ENCODE peak calls at places on chromosomes 16 and 17, in ten cellular contexts. I is esophagus muscularis mucosa, P is tibial nerve, A is transverse colon, M is suprapubic skin, Y is right lobe of liver, C is gastrocnemius medialis, N is A549, H is heart left ventricle, J is Peyer's patch. X is an unnamed sample.

GRCh38 chr17:59505610-59506276 is 59.7 kb upstream of the DHX40 start:
- DNase-seq in Y (no peak), J (no peak), I (no peak), A (no peak), H (no peak), C (no peak), N (no peak), P (no peak), M (no peak), X (no peak)

GRCh38 chr17:38549285-38549684 is 56.5 kb downstream of the SRCIN1 start:
- DNase-seq in I (no peak), A (no peak), H (no peak), M (no peak), J (no peak), P (no peak), Y (no peak), N (no peak), C (no peak), X (no peak)

GRCh38 chr17:80034977-80035686 is 540 bp downstream of the TBC1D16 start:
- DNase-seq in J (peak; percentile 64), A (peak; percentile 54), M (no peak), H (peak; percentile 19), C (no peak), N (no peak), P (no peak), I (no peak), Y (no peak), X (no peak)

GRCh38 chr16:49427771-49428170 is 54.2 kb downstream of the C16orf78 start:
- DNase-seq in N (no peak), I (no peak), J (no peak), Y (no peak), C (no peak), H (no peak), A (no peak), M (peak; percentile 21), P (no peak), X (no peak)

GRCh38 chr17:50459756-50460155 is 8.9 kb downstream of the CHAD start:
- DNase-seq in C (no peak), I (no peak), M (no peak), A (no peak), J (no peak), N (no peak), Y (no peak), P (no peak), H (no peak), X (no peak)

GRCh38 chr17:39863918-39864746 is at the start of gene IKZF3:
- DNase-seq in J (peak; percentile 81), C (peak; percentile 16), A (peak; percentile 81), H (peak; percentile 45), I (no peak), Y (peak; percentile 86), N (peak; percentile 64), P (no peak), M (no peak), X (peak; percentile 17)

GRCh38 chr16:30092373-30093010 is 768 bp upstream of the TBX6 start:
- DNase-seq in J (peak; percentile 78), A (peak; percentile 80), Y (peak; percentile 71), H (peak; percentile 84), C (peak; percentile 73), I (peak; percentile 97), P (peak; percentile 70), N (peak; percentile 96), M (peak; percentile 90), X (peak; percentile 75)

GRCh38 chr16:77214411-77215138 is 15.4 kb downstream of the SYCE1L start:
- DNase-seq in Y (no peak), I (no peak), H (no peak), P (no peak), N (no peak), C (no peak), A (no peak), M (no peak), J (no peak), X (no peak)

GRCh38 chr16:83046664-83047063 is 419.9 kb downstream of the CDH13 start:
- DNase-seq in Y (no peak), P (no peak), M (no peak), C (no peak), I (no peak), N (no peak), J (no peak), H (no peak), A (no peak), X (no peak)

GRCh38 chr16:79664407-79664806 is 63.9 kb upstream of the MAF start:
- DNase-seq in Y (no peak), A (no peak), C (no peak), I (no peak), P (no peak), J (no peak), M (no peak), H (no peak), N (no peak), X (no peak)

GRCh38 chr17:32567086-32567485 is 80.3 kb downstream of the CDK5R1 start:
- DNase-seq in A (no peak), N (no peak), M (no peak), C (no peak), Y (no peak), H (no peak), P (no peak), J (no peak), I (no peak), X (no peak)

GRCh38 chr16:801584-802363 is 1.2 kb upstream of the GNG13 start:
- DNase-seq in I (no peak), C (no peak), A (no peak), Y (no peak), H (no peak), M (no peak), P (no peak), J (no peak), N (no peak), X (no peak)
- TF ChIP-seq POLR2A in I (no peak), C (no peak), A (no peak), Y (no peak), H (no peak), M (no peak), P (no peak), J (no peak), N (no peak), X (peak; percentile 23)

GRCh38 chr17:16217002-16217635 is at the start of gene PIGL:
- DNase-seq in C (peak; percentile 86), H (peak; percentile 89), J (peak; percentile 86), M (peak; percentile 93), P (peak; percentile 83), A (peak; percentile 91), N (peak; percentile 89), I (peak; percentile 97), Y (peak; percentile 91), X (peak; percentile 95)
- TF ChIP-seq POLR2A in C (peak; percentile 28), H (peak; percentile 45), J (peak; percentile 25), M (peak; percentile 43), P (peak; percentile 33), A (peak; percentile 54), N (peak; percentile 96), I (no peak), Y (peak; percentile 67), X (peak; percentile 95)

GRCh38 chr17:81513669-81514484 is 1.3 kb upstream of the ACTG1 start:
- DNase-seq in P (peak; percentile 54), I (no peak), C (peak; percentile 67), J (peak; percentile 84), N (peak; percentile 62), M (peak; percentile 86), Y (peak; percentile 66), A (peak; percentile 66), H (peak; percentile 74), X (peak; percentile 36)

GRCh38 chr17:81512560-81512983 is at the start of gene ACTG1:
- DNase-seq in J (peak; percentile 95), C (peak; percentile 94), H (peak; percentile 95), Y (peak; percentile 95), P (peak; percentile 86), N (peak; percentile 92), I (peak; percentile 98), A (peak; percentile 94), M (peak; percentile 92), X (peak; percentile 90)

GRCh38 chr17:81514485-81514734 is 1.8 kb upstream of the ACTG1 start:
- DNase-seq in J (no peak), N (no peak), H (no peak), Y (no peak), C (no peak), M (no peak), A (no peak), I (no peak), P (no peak), X (no peak)

GRCh38 chr17:81511800-81512559 is 619 bp downstream of the ACTG1 start:
- DNase-seq in J (peak; percentile 63), C (no peak), I (no peak), P (no peak), Y (peak; percentile 55), A (no peak), M (no peak), H (no peak), N (no peak), X (peak; percentile 80)

GRCh38 chr17:81512984-81513668 is 527 bp upstream of the ACTG1 start:
- DNase-seq in P (peak; percentile 66), A (peak; percentile 80), C (peak; percentile 64), J (peak; percentile 78), N (peak; percentile 76), H (peak; percentile 61), Y (peak; percentile 68), M (no peak), I (peak; percentile 95), X (peak; percentile 63)
- TF ChIP-seq POLR2A in P (peak; percentile 95), A (no peak), C (peak; percentile 91), J (no peak), N (no peak), H (peak; percentile 90), Y (peak; percentile 73), M (peak; percentile 27), I (peak; percentile 67), X (no peak)

GRCh38 chr17:63833741-63834373 is 6.4 kb upstream of the FTSJ3 start:
- DNase-seq in C (no peak), I (no peak), A (no peak), P (no peak), J (no peak), M (no peak), N (no peak), H (no peak), Y (no peak), X (no peak)

GRCh38 chr17:63836811-63837210 is 5.7 kb downstream of the SMARCD2 start:
- DNase-seq in N (no peak), I (no peak), P (no peak), M (no peak), C (no peak), J (no peak), A (no peak), H (no peak), Y (no peak), X (no peak)

GRCh38 chr17:63833026-63833740 is 5.7 kb upstream of the FTSJ3 start:
- DNase-seq in Y (no peak), J (no peak), N (no peak), A (no peak), I (no peak), M (no peak), H (no peak), P (no peak), C (no peak), X (no peak)

GRCh38 chr17:63834431-63835166 is 7.1 kb upstream of the FTSJ3 start:
- DNase-seq in N (peak; percentile 92), M (no peak), C (peak; percentile 80), P (peak; percentile 33), H (no peak), A (no peak), J (peak; percentile 67), I (no peak), Y (no peak), X (peak; percentile 91)

DNA sequence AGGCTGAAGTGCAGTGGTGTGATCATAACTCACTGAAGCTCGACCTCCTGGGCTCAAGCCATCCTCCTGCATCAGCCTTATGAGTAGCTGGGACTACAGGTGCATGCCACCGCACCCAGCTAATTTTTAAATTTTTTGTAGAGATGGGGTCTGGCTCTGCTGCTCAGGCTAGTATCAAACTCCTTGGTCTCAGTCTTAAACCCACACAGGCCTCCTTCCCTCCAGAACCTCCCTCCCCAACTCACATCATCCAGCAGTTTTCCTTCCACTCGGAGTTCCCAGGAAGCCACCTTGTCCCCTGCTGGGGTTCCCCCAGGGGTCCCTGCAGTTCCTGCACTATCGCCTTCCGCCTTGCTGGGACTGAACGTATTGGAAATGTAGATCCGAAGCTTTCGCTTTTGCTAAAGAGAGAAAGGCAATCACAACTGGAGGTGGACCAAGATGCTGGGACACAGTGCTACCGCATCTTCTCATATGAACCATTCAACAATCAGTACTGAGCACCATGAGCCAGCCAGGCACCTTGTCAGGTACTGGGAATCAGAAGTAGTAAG is 7.2 kb downstream of the SMARCD2 start:
- DNase-seq in M (no peak), A (no peak), N (no peak), I (no peak), Y (no peak), J (no peak), P (no peak), C (no peak), H (no peak), X (no peak)
- TF ChIP-seq POLR2A in M (no peak), A (no peak), N (no peak), I (no peak), Y (no peak), J (no peak), P (no peak), C (no peak), H (no peak), X (no peak)

X was measured in erythroblast.